ENCODE peak calls at places on chromosome 3, in eight cellular contexts. V is D721Med; O is GM10248; Z is Peyer's patch; D is PC-3; Q is stimulated activated CD4-positive, alpha-beta T cell treated with anti-CD3 and anti-CD28 coated beads, Interleukin-15, amount 100 ng/mL, for 1 hour; E is GM12891; U is activated naive CD4-positive, alpha-beta T cell. H is an unnamed sample.

GRCh38 chr3:150114873-150115570 is 144.3 kb upstream of the PFN2 start:
- DNase-seq in V (no peak), O (peak), Z (no peak), D (peak), Q (no peak), E (peak), U (no peak), H (no peak)

GRCh38 chr3:187112934-187113793 is 26.1 kb downstream of the RPL39L start:
- DNase-seq in V (no peak), O (peak), Z (no peak), D (peak), Q (no peak), E (no peak), U (no peak), H (no peak)

GRCh38 chr3:136657526-136657925 is 94.7 kb downstream of the STAG1 start:
- DNase-seq in V (no peak), O (no peak), Z (no peak), D (no peak), Q (no peak), E (no peak), U (no peak), H (no peak)

GRCh38 chr3:194685723-194686413 is at the start of gene FAM43A:
- DNase-seq in V (peak), O (peak), Z (peak), D (peak), Q (peak), E (peak), U (peak), H (peak)

GRCh38 chr3:183515968-183516851 is 39.3 kb downstream of the KLHL6 start:
- DNase-seq in V (no peak), O (peak), Z (no peak), D (no peak), Q (peak), E (no peak), U (peak), H (no peak)

GRCh38 chr3:153130312-153130977 is 31.6 kb upstream of the RAP2B start:
- DNase-seq in V (no peak), O (peak), Z (no peak), D (peak), Q (no peak), E (no peak), U (no peak), H (no peak)

GRCh38 chr3:191307341-191307740 is 21.9 kb upstream of the CCDC50 start:
- DNase-seq in V (no peak), O (no peak), Z (no peak), D (no peak), Q (no peak), E (no peak), U (no peak), H (no peak)

GRCh38 chr3:185981621-185982020 is 43.8 kb upstream of the TRA2B start:
- DNase-seq in V (no peak), O (no peak), Z (no peak), D (no peak), Q (no peak), E (no peak), U (no peak), H (no peak)

GRCh38 chr3:192957441-192957951 is 39.8 kb upstream of the MB21D2 start:
- DNase-seq in V (no peak), O (no peak), Z (no peak), D (peak), Q (no peak), E (no peak), U (no peak), H (no peak)

GRCh38 chr3:189766416-189766815 is 135.2 kb downstream of the TP63 start:
- DNase-seq in V (no peak), O (no peak), Z (no peak), D (peak), Q (no peak), E (no peak), U (no peak), H (no peak)

GRCh38 chr3:15982667-15983145 is 184.9 kb upstream of the ANKRD28 start:
- DNase-seq in V (peak), O (no peak), Z (no peak), D (peak), Q (no peak), E (no peak), U (no peak), H (no peak)

GRCh38 chr3:49357466-49358216 is 512 bp downstream of the GPX1 start:
- DNase-seq in V (no peak), O (no peak), Z (peak), D (peak), Q (peak), E (no peak), U (peak), H (peak)

GRCh38 chr3:149717391-149718056 is 34.8 kb downstream of the COMMD2 start:
- DNase-seq in V (peak), O (peak), Z (no peak), D (peak), Q (no peak), E (no peak), U (no peak), H (peak)

GRCh38 chr3:73215286-73215685 is 153.8 kb downstream of the EBLN2 start:
- DNase-seq in V (no peak), O (no peak), Z (no peak), D (no peak), Q (no peak), E (no peak), U (no peak), H (no peak)

GRCh38 chr3:35678552-35679220 is 39.4 kb downstream of the ARPP21 start:
- DNase-seq in V (no peak), O (no peak), Z (no peak), D (no peak), Q (no peak), E (no peak), U (no peak), H (no peak)

GRCh38 chr3:72969766-72970165 is 26.8 kb upstream of the PPP4R2 start:
- DNase-seq in V (no peak), O (no peak), Z (no peak), D (no peak), Q (no peak), E (no peak), U (no peak), H (no peak)

GRCh38 chr3:63228677-63229076 is 49.4 kb upstream of the SYNPR start:
- DNase-seq in V (no peak), O (no peak), Z (no peak), D (peak), Q (no peak), E (no peak), U (no peak), H (no peak)

GRCh38 chr3:81245043-81245442 is 516.4 kb downstream of the GBE1 start:
- DNase-seq in V (no peak), O (no peak), Z (no peak), D (no peak), Q (no peak), E (no peak), U (no peak), H (no peak)

GRCh38 chr3:106794442-106794841 is 582.8 kb upstream of the CCDC54 start:
- DNase-seq in V (no peak), O (no peak), Z (no peak), D (peak), Q (no peak), E (no peak), U (no peak), H (no peak)

GRCh38 chr3:40992023-40992422 is 207.3 kb upstream of the CTNNB1 start:
- DNase-seq in V (no peak), O (no peak), Z (no peak), D (no peak), Q (no peak), E (no peak), U (no peak), H (no peak)

GRCh38 chr3:51682079-51682478 is 11.0 kb downstream of the TEX264 start:
- DNase-seq in V (peak), O (peak), Z (peak), D (peak), Q (peak), E (peak), U (peak), H (peak)

GRCh38 chr3:13063225-13063624 is 10.0 kb downstream of the IQSEC1 start:
- DNase-seq in V (no peak), O (no peak), Z (no peak), D (peak), Q (no peak), E (no peak), U (no peak), H (no peak)

GRCh38 chr3:17115186-17115585 is 230.4 kb downstream of the PLCL2 start:
- DNase-seq in V (no peak), O (no peak), Z (no peak), D (peak), Q (no peak), E (no peak), U (no peak), H (no peak)